ENCODE peak calls at places on chromosomes 2 and 18, in eight cellular contexts. E, P, Q, S, T, K, I and L are unnamed samples.

GRCh38 chr2:151523825-151524224 is 114.1 kb downstream of the RIF1 start:
- DNase-seq in K (no peak), P (no peak), Q (no peak), E (no peak), T (no peak), S (no peak), I (no peak), L (no peak)

GRCh38 chr2:172011814-172012580 is 12.2 kb downstream of the METAP1D start:
- DNase-seq in S (no peak), E (no peak), I (no peak), Q (no peak), T (no peak), P (no peak), K (no peak), L (no peak)

GRCh38 chr2:33210626-33211025 is 263.9 kb downstream of the LTBP1 start:
- DNase-seq in I (peak), E (no peak), T (peak), K (no peak), Q (no peak), S (peak), P (no peak), L (no peak)

GRCh38 chr2:131153529-131153928 is 48.4 kb downstream of the PLEKHB2 start:
- DNase-seq in P (no peak), E (no peak), S (no peak), I (no peak), T (no peak), Q (no peak), K (no peak), L (no peak)

GRCh38 chr2:72778410-72778809 is 47.4 kb downstream of the EXOC6B start:
- DNase-seq in E (no peak), Q (no peak), S (no peak), I (no peak), K (no peak), T (no peak), P (no peak), L (no peak)

GRCh38 chr2:221961561-221961960 is 337.2 kb downstream of the PAX3 start:
- DNase-seq in E (no peak), T (no peak), S (no peak), I (no peak), Q (no peak), P (no peak), K (no peak), L (no peak)

GRCh38 chr18:21110667-21111350 is 804 bp downstream of the ROCK1 start:
- DNase-seq in E (peak), I (peak), P (peak), K (peak), S (peak), T (peak), Q (no peak), L (peak)

GRCh38 chr18:49360582-49360981 is 99.9 kb downstream of the DYM start:
- DNase-seq in I (no peak), Q (no peak), S (no peak), T (no peak), P (no peak), E (no peak), K (no peak), L (no peak)

GRCh38 chr2:54330226-54331094 is 74.4 kb upstream of the TSPYL6 start:
- DNase-seq in Q (peak), E (peak), T (peak), P (peak), I (peak), S (peak), K (peak), L (peak)

GRCh38 chr18:49023281-49023937 is 72.6 kb upstream of the SMAD7 start:
- DNase-seq in I (no peak), P (no peak), Q (no peak), K (no peak), S (no peak), T (no peak), E (no peak), L (peak)

GRCh38 chr2:147739531-147739930 is 105.3 kb upstream of the ACVR2A start:
- DNase-seq in T (no peak), S (no peak), K (no peak), Q (no peak), E (no peak), I (peak), P (no peak), L (no peak)

GRCh38 chr2:165197346-165197745 is 6.5 kb downstream of the SCN3A start:
- DNase-seq in S (no peak), E (no peak), K (no peak), I (no peak), Q (no peak), T (no peak), P (no peak), L (no peak)

GRCh38 chr2:208725280-208725679 is 318.7 kb downstream of the PTH2R start:
- DNase-seq in T (no peak), I (no peak), E (no peak), Q (no peak), K (no peak), S (no peak), P (no peak), L (no peak)

GRCh38 chr2:155600296-155600695 is 732.2 kb downstream of the NR4A2 start:
- DNase-seq in S (no peak), K (no peak), P (no peak), E (no peak), I (no peak), Q (no peak), T (no peak), L (no peak)